ENCODE peak calls at places on chromosome 2, in six cellular contexts. One of them, this sample, is unnamed.
A peak's percentile ranks its signal among the peaks of the same experiment; 100 is the strongest.

GRCh38 chr2:48755473-48755872 is at the start of gene LHCGR:
- DNase-seq in activated naive CD4-positive, alpha-beta T cell treated with Interleukin-2 at 50 U/mL for 16 hours: no peak
- DNase-seq in GDM1: no peak
- DNase-seq in GM04504: no peak
- DNase-seq in dermis microvascular lymphatic vessel endothelial cell: no peak
- DNase-seq in cardiac fibroblast: peak; percentile 19
- DNase-seq in this sample: peak; percentile 17

GRCh38 chr2:185738679-185739472 is at the start of gene FSIP2:
- DNase-seq in dermis microvascular lymphatic vessel endothelial cell: peak; percentile 72
- DNase-seq in cardiac fibroblast: peak; percentile 57
- DNase-seq in GM04504: no peak
- DNase-seq in activated naive CD4-positive, alpha-beta T cell treated with Interleukin-2 at 50 U/mL for 16 hours: no peak
- DNase-seq in GDM1: peak; percentile 59
- DNase-seq in this sample: peak; percentile 71

GRCh38 chr2:42096869-42097591 is 49.2 kb downstream of the PKDCC start:
- DNase-seq in dermis microvascular lymphatic vessel endothelial cell: no peak
- DNase-seq in cardiac fibroblast: no peak
- DNase-seq in activated naive CD4-positive, alpha-beta T cell treated with Interleukin-2 at 50 U/mL for 16 hours: no peak
- DNase-seq in GM04504: no peak
- DNase-seq in GDM1: no peak
- DNase-seq in this sample: no peak

GRCh38 chr2:42457011-42457410 is 36.8 kb downstream of the KCNG3 start:
- DNase-seq in GM04504: no peak
- DNase-seq in cardiac fibroblast: no peak
- DNase-seq in activated naive CD4-positive, alpha-beta T cell treated with Interleukin-2 at 50 U/mL for 16 hours: no peak
- DNase-seq in dermis microvascular lymphatic vessel endothelial cell: no peak
- DNase-seq in GDM1: no peak
- DNase-seq in this sample: no peak

GRCh38 chr2:9004338-9005204 is 1.1 kb upstream of the MBOAT2 start:
- DNase-seq in GM04504: no peak
- DNase-seq in cardiac fibroblast: no peak
- DNase-seq in GDM1: no peak
- DNase-seq in activated naive CD4-positive, alpha-beta T cell treated with Interleukin-2 at 50 U/mL for 16 hours: no peak
- DNase-seq in dermis microvascular lymphatic vessel endothelial cell: peak; percentile 9
- DNase-seq in this sample: peak; percentile 41

GRCh38 chr2:25293145-25293544 is 48.6 kb downstream of the DNMT3A start:
- DNase-seq in GM04504: no peak
- DNase-seq in activated naive CD4-positive, alpha-beta T cell treated with Interleukin-2 at 50 U/mL for 16 hours: no peak
- DNase-seq in GDM1: no peak
- DNase-seq in dermis microvascular lymphatic vessel endothelial cell: no peak
- DNase-seq in cardiac fibroblast: peak; percentile 36
- DNase-seq in this sample: no peak

GRCh38 chr2:143451622-143452021 is 322.4 kb downstream of the ARHGAP15 start:
- DNase-seq in activated naive CD4-positive, alpha-beta T cell treated with Interleukin-2 at 50 U/mL for 16 hours: peak; percentile 9
- DNase-seq in GM04504: peak; percentile 32
- DNase-seq in cardiac fibroblast: no peak
- DNase-seq in dermis microvascular lymphatic vessel endothelial cell: peak; percentile 1
- DNase-seq in GDM1: peak; percentile 27
- DNase-seq in this sample: no peak

GRCh38 chr2:186664644-186665043 is 29.2 kb upstream of the FAM171B start:
- DNase-seq in dermis microvascular lymphatic vessel endothelial cell: no peak
- DNase-seq in cardiac fibroblast: no peak
- DNase-seq in activated naive CD4-positive, alpha-beta T cell treated with Interleukin-2 at 50 U/mL for 16 hours: no peak
- DNase-seq in GDM1: no peak
- DNase-seq in GM04504: no peak
- DNase-seq in this sample: no peak

GRCh38 chr2:226792155-226792871 is 7.3 kb downstream of the IRS1 start:
- DNase-seq in dermis microvascular lymphatic vessel endothelial cell: no peak
- DNase-seq in GDM1: no peak
- DNase-seq in activated naive CD4-positive, alpha-beta T cell treated with Interleukin-2 at 50 U/mL for 16 hours: no peak
- DNase-seq in GM04504: no peak
- DNase-seq in cardiac fibroblast: no peak
- DNase-seq in this sample: no peak

GRCh38 chr2:46645681-46646162 is 166.4 kb downstream of the TMEM247 start:
- DNase-seq in cardiac fibroblast: peak; percentile 91
- DNase-seq in activated naive CD4-positive, alpha-beta T cell treated with Interleukin-2 at 50 U/mL for 16 hours: no peak
- DNase-seq in GDM1: no peak
- DNase-seq in dermis microvascular lymphatic vessel endothelial cell: no peak
- DNase-seq in GM04504: peak; percentile 85
- DNase-seq in this sample: peak; percentile 41

GRCh38 chr2:227630322-227630721 is 13.0 kb downstream of the SCYGR4 start:
- DNase-seq in GDM1: no peak
- DNase-seq in dermis microvascular lymphatic vessel endothelial cell: no peak
- DNase-seq in GM04504: no peak
- DNase-seq in cardiac fibroblast: no peak
- DNase-seq in activated naive CD4-positive, alpha-beta T cell treated with Interleukin-2 at 50 U/mL for 16 hours: no peak
- DNase-seq in this sample: no peak

GRCh38 chr2:27442282-27442980 is at the start of gene KRTCAP3:
- DNase-seq in GM04504: no peak
- DNase-seq in cardiac fibroblast: no peak
- DNase-seq in dermis microvascular lymphatic vessel endothelial cell: no peak
- DNase-seq in GDM1: no peak
- DNase-seq in activated naive CD4-positive, alpha-beta T cell treated with Interleukin-2 at 50 U/mL for 16 hours: peak; percentile 57
- DNase-seq in this sample: no peak

GRCh38 chr2:109450574-109451265 is 163.0 kb downstream of the SEPTIN10 start:
- DNase-seq in GDM1: no peak
- DNase-seq in cardiac fibroblast: no peak
- DNase-seq in GM04504: no peak
- DNase-seq in activated naive CD4-positive, alpha-beta T cell treated with Interleukin-2 at 50 U/mL for 16 hours: no peak
- DNase-seq in dermis microvascular lymphatic vessel endothelial cell: no peak
- DNase-seq in this sample: no peak

This sample was measured in lung microvascular endothelial cell.